ENCODE peak calls at places on chromosome 13, in ten cellular contexts. J, Z, T, F, K, D, X, O, C and I are unnamed samples.

GRCh38 chr13:30072818-30073186 is 222.4 kb upstream of the UBL3 start:
- DNase-seq in J (no peak), Z (no peak), T (no peak), F (no peak), K (no peak), D (no peak), X (no peak), O (no peak), C (no peak), I (no peak)

GRCh38 chr13:102935896-102936321 is 90.1 kb downstream of the ERCC5 start:
- DNase-seq in J (no peak), Z (no peak), T (no peak), F (no peak), K (no peak), D (no peak), X (no peak), O (no peak), C (no peak), I (no peak)

GRCh38 chr13:43757266-43757665 is 29.5 kb downstream of the ENOX1 start:
- DNase-seq in J (no peak), Z (no peak), T (no peak), F (no peak), K (no peak), D (no peak), X (no peak), O (no peak), C (no peak), I (no peak)

GRCh38 chr13:109699628-109700071 is 86.7 kb downstream of the IRS2 start:
- DNase-seq in J (no peak), Z (no peak), T (no peak), F (no peak), K (no peak), D (no peak), X (peak; percentile 3), O (no peak), C (no peak), I (no peak)

GRCh38 chr13:80235559-80236296 is 105.2 kb downstream of the SPRY2 start:
- DNase-seq in J (no peak), Z (peak; percentile 65), T (peak; percentile 85), F (no peak), K (no peak), D (no peak), X (peak; percentile 13), O (no peak), C (no peak), I (no peak)

GRCh38 chr13:77878186-77878585 is 40.4 kb downstream of the EDNRB start:
- DNase-seq in J (no peak), Z (no peak), T (peak; percentile 28), F (no peak), K (no peak), D (no peak), X (peak; percentile 46), O (no peak), C (no peak), I (no peak)

GRCh38 chr13:78602561-78603239 is 652 bp downstream of the POU4F1 start:
- DNase-seq in J (no peak), Z (no peak), T (no peak), F (no peak), K (no peak), D (no peak), X (no peak), O (no peak), C (no peak), I (no peak)

GRCh38 chr13:108496364-108497215 is 132.8 kb upstream of the MYO16 start:
- DNase-seq in J (no peak), Z (peak; percentile 12), T (no peak), F (no peak), K (no peak), D (no peak), X (no peak), O (no peak), C (no peak), I (no peak)

GRCh38 chr13:29909975-29910674 is 59.7 kb upstream of the UBL3 start:
- DNase-seq in J (peak; percentile 69), Z (peak; percentile 60), T (peak; percentile 63), F (no peak), K (no peak), D (peak; percentile 57), X (peak; percentile 96), O (no peak), C (no peak), I (peak; percentile 60)

GRCh38 chr13:44373601-44374347 is at the start of gene SERP2:
- DNase-seq in J (no peak), Z (peak; percentile 34), T (no peak), F (no peak), K (no peak), D (peak; percentile 62), X (peak; percentile 43), O (no peak), C (no peak), I (no peak)

GRCh38 chr13:99659234-99659633 is 158.0 kb downstream of the TM9SF2 start:
- DNase-seq in J (no peak), Z (no peak), T (no peak), F (no peak), K (no peak), D (no peak), X (no peak), O (no peak), C (peak; percentile 66), I (no peak)

GRCh38 chr13:93965587-93965986 is 513.9 kb downstream of the DCT start:
- DNase-seq in J (no peak), Z (no peak), T (no peak), F (no peak), K (no peak), D (no peak), X (no peak), O (no peak), C (no peak), I (no peak)

GRCh38 chr13:30551194-30551593 is 66.5 kb upstream of the USPL1 start:
- DNase-seq in J (no peak), Z (no peak), T (peak; percentile 58), F (no peak), K (peak; percentile 26), D (no peak), X (peak; percentile 58), O (no peak), C (no peak), I (no peak)

GRCh38 chr13:28851422-28851821 is 31.3 kb downstream of the MTUS2 start:
- DNase-seq in J (no peak), Z (no peak), T (no peak), F (no peak), K (no peak), D (no peak), X (no peak), O (no peak), C (no peak), I (no peak)

GRCh38 chr13:28850226-28850625 is 30.1 kb downstream of the MTUS2 start:
- DNase-seq in J (no peak), Z (no peak), T (no peak), F (no peak), K (no peak), D (no peak), X (no peak), O (no peak), C (no peak), I (no peak)

GRCh38 chr13:28843594-28843993 is 23.5 kb downstream of the MTUS2 start:
- DNase-seq in J (no peak), Z (no peak), T (no peak), F (no peak), K (no peak), D (no peak), X (no peak), O (no peak), C (no peak), I (no peak)

GRCh38 chr13:28854657-28855056 is 34.5 kb downstream of the MTUS2 start:
- DNase-seq in J (no peak), Z (no peak), T (no peak), F (no peak), K (no peak), D (no peak), X (no peak), O (no peak), C (no peak), I (no peak)

GRCh38 chr13:28849441-28849840 is 29.3 kb downstream of the MTUS2 start:
- DNase-seq in J (no peak), Z (no peak), T (no peak), F (no peak), K (no peak), D (no peak), X (no peak), O (no peak), C (no peak), I (no peak)
- H3K9me3 ChIP-seq in J (no peaks in the 10 kb centered on the region), Z (no peaks in the 10 kb centered on the region), T (no peaks in the 10 kb centered on the region), F (no peaks in the 10 kb centered on the region), K (no peaks in the 10 kb centered on the region), D (no peaks in the 10 kb centered on the region), X (no peaks in the 10 kb centered on the region), O (no peaks in the 10 kb centered on the region), C (no peaks in the 10 kb centered on the region), I (no peaks in the 10 kb centered on the region)

GRCh38 chr13:111202149-111202548 is 87.0 kb downstream of the ARHGEF7 start:
- DNase-seq in J (no peak), Z (no peak), T (no peak), F (no peak), K (no peak), D (no peak), X (no peak), O (peak; percentile 55), C (no peak), I (no peak)
- H3K4me1 ChIP-seq in J (peaks cover 8% of the 10 kb centered on the region), Z (peaks cover 12% of the 10 kb centered on the region), T (no peaks in the 10 kb centered on the region), F (peaks cover 46% of the 10 kb centered on the region), K (no peaks in the 10 kb centered on the region), D (peaks cover 58% of the 10 kb centered on the region), X (peaks cover 26% of the 10 kb centered on the region), O (peaks cover 62% of the 10 kb centered on the region), C (peaks cover 20% of the 10 kb centered on the region), I (peaks cover 47% of the 10 kb centered on the region)

DNA sequence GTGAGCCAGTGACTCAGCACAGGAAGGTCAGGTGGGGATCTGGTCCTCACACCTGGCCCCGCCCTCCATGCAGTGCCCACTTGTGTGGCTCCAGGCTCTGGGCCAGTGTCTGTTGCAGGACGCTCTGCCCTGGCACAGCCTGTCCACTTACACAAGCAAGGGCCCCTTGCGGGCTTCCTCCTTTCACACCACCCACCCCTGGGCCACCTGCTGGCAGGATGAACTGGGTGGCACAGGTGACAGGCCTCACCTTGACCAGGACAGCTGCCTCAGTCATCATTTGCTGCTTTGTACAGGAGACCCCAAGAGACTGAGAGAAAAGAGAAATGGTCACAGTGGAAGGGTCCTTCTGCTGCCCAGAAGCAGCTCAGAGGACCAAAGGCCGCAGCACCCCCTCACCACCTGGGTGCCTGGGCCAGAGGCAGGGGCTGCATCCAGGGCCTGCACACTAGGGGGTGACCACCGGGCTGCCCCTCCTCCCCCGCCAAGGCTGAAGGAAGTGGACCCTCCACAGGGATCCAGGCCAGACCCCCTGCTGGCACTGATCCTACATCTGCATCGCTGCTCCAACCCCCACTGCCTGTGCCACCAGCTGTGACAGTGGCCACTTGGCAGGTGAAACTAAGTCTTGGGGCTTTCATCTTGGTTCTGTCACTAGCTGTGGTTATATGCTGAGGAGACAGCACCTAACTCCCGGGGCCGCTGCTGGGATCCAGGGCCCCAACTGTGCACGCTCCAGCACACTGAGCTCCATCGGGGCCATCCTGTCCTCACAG is 110.3 kb downstream of the TUBA3C start:
- DNase-seq in J (no peak), Z (no peak), T (no peak), F (no peak), K (no peak), D (no peak), X (no peak), O (no peak), C (no peak), I (no peak)
- H3K9me3 ChIP-seq in J (no peaks in the 10 kb centered on the region), Z (no peaks in the 10 kb centered on the region), T (peaks cover 12% of the 10 kb centered on the region), F (no peaks in the 10 kb centered on the region), K (peaks cover 22% of the 10 kb centered on the region), D (no peaks in the 10 kb centered on the region), X (no peaks in the 10 kb centered on the region), O (no peaks in the 10 kb centered on the region), C (no peaks in the 10 kb centered on the region), I (no peaks in the 10 kb centered on the region)

GRCh38 chr13:34064456-34065205 is 246.7 kb downstream of the RFC3 start:
- DNase-seq in J (no peak), Z (peak; percentile 38), T (peak; percentile 22), F (no peak), K (no peak), D (no peak), X (no peak), O (no peak), C (no peak), I (no peak)
- H3K4me1 ChIP-seq in J (no peaks in the 10 kb centered on the region), Z (no peaks in the 10 kb centered on the region), T (peaks cover 24% of the 10 kb centered on the region), F (no peaks in the 10 kb centered on the region), K (no peaks in the 10 kb centered on the region), D (no peaks in the 10 kb centered on the region), X (no peaks in the 10 kb centered on the region), O (no peaks in the 10 kb centered on the region), C (no peaks in the 10 kb centered on the region), I (no peaks in the 10 kb centered on the region)